ENCODE peak calls at places on chromosome 2, in five cellular contexts. One of them, this sample, is unnamed.

GRCh38 chr2:48110497-48110896 is 204.2 kb upstream of the FBXO11 start:
- DNase-seq in activated CD8-positive, alpha-beta memory T cell treated with anti-CD3 and anti-CD28 coated beads for 24 hours: no peak
- DNase-seq in CD4-positive, alpha-beta T cell: no peak
- DNase-seq in NCI-H2081: no peak
- DNase-seq in Daoy: no peak
- DNase-seq in this sample: no peak

GRCh38 chr2:120520929-120521912 is 175.3 kb downstream of the INHBB start:
- DNase-seq in CD4-positive, alpha-beta T cell: no peak
- DNase-seq in NCI-H2081: peak
- DNase-seq in activated CD8-positive, alpha-beta memory T cell treated with anti-CD3 and anti-CD28 coated beads for 24 hours: peak
- DNase-seq in Daoy: peak
- DNase-seq in this sample: peak

GRCh38 chr2:108106746-108107145 is 120.4 kb downstream of the SLC5A7 start:
- DNase-seq in CD4-positive, alpha-beta T cell: no peak
- DNase-seq in Daoy: no peak
- DNase-seq in activated CD8-positive, alpha-beta memory T cell treated with anti-CD3 and anti-CD28 coated beads for 24 hours: no peak
- DNase-seq in NCI-H2081: peak
- DNase-seq in this sample: no peak

GRCh38 chr2:9712263-9712662 is 81.5 kb upstream of the YWHAQ start:
- DNase-seq in activated CD8-positive, alpha-beta memory T cell treated with anti-CD3 and anti-CD28 coated beads for 24 hours: no peak
- DNase-seq in NCI-H2081: no peak
- DNase-seq in Daoy: no peak
- DNase-seq in CD4-positive, alpha-beta T cell: no peak
- DNase-seq in this sample: no peak

GRCh38 chr2:117411983-117412382 is 402.5 kb upstream of the DDX18 start:
- DNase-seq in NCI-H2081: no peak
- DNase-seq in activated CD8-positive, alpha-beta memory T cell treated with anti-CD3 and anti-CD28 coated beads for 24 hours: no peak
- DNase-seq in Daoy: no peak
- DNase-seq in CD4-positive, alpha-beta T cell: no peak
- DNase-seq in this sample: peak

GRCh38 chr2:28165087-28165652 is 227.5 kb upstream of the FOSL2 start:
- DNase-seq in NCI-H2081: no peak
- DNase-seq in CD4-positive, alpha-beta T cell: no peak
- DNase-seq in Daoy: no peak
- DNase-seq in activated CD8-positive, alpha-beta memory T cell treated with anti-CD3 and anti-CD28 coated beads for 24 hours: no peak
- DNase-seq in this sample: no peak

GRCh38 chr2:67883316-67884080 is 179.3 kb downstream of the C1D start:
- DNase-seq in Daoy: no peak
- DNase-seq in CD4-positive, alpha-beta T cell: no peak
- DNase-seq in NCI-H2081: peak
- DNase-seq in activated CD8-positive, alpha-beta memory T cell treated with anti-CD3 and anti-CD28 coated beads for 24 hours: no peak
- DNase-seq in this sample: no peak

GRCh38 chr2:143246815-143247744 is 117.9 kb downstream of the ARHGAP15 start:
- DNase-seq in CD4-positive, alpha-beta T cell: no peak
- DNase-seq in Daoy: no peak
- DNase-seq in NCI-H2081: no peak
- DNase-seq in activated CD8-positive, alpha-beta memory T cell treated with anti-CD3 and anti-CD28 coated beads for 24 hours: no peak
- DNase-seq in this sample: no peak

GRCh38 chr2:119177838-119178190 is 19.3 kb upstream of the C1QL2 start:
- DNase-seq in NCI-H2081: no peak
- DNase-seq in activated CD8-positive, alpha-beta memory T cell treated with anti-CD3 and anti-CD28 coated beads for 24 hours: no peak
- DNase-seq in CD4-positive, alpha-beta T cell: no peak
- DNase-seq in Daoy: no peak
- DNase-seq in this sample: no peak

GRCh38 chr2:100124746-100125145 is 17.6 kb downstream of the AFF3 start:
- DNase-seq in Daoy: no peak
- DNase-seq in CD4-positive, alpha-beta T cell: no peak
- DNase-seq in activated CD8-positive, alpha-beta memory T cell treated with anti-CD3 and anti-CD28 coated beads for 24 hours: no peak
- DNase-seq in NCI-H2081: no peak
- DNase-seq in this sample: peak

GRCh38 chr2:182291296-182291695 is 135.5 kb downstream of the PDE1A start:
- DNase-seq in Daoy: no peak
- DNase-seq in CD4-positive, alpha-beta T cell: no peak
- DNase-seq in NCI-H2081: no peak
- DNase-seq in activated CD8-positive, alpha-beta memory T cell treated with anti-CD3 and anti-CD28 coated beads for 24 hours: no peak
- DNase-seq in this sample: no peak

GRCh38 chr2:211216221-211216620 is 659.8 kb downstream of the CPS1 start:
- DNase-seq in Daoy: no peak
- DNase-seq in activated CD8-positive, alpha-beta memory T cell treated with anti-CD3 and anti-CD28 coated beads for 24 hours: no peak
- DNase-seq in CD4-positive, alpha-beta T cell: no peak
- DNase-seq in NCI-H2081: peak
- DNase-seq in this sample: peak

This sample was measured in ACHN.